ENCODE peak calls at places on chromosomes 13 and 19, in nine cellular contexts. T is breast epithelium, E is thyroid gland, I is GM12892, G is IMR-90, B is K562, D is transverse colon, F is uterus, S is heart left ventricle. N is an unnamed sample.

GRCh38 chr13:98246538-98247172 is 69.6 kb upstream of the RNF113B start:
- DNase-seq in T (no peak), E (no peak), I (no peak), G (peak; percentile 16), B (no peak), D (no peak), F (no peak), S (no peak), N (no peak)

GRCh38 chr19:827710-828321 is at the start of gene AZU1:
- DNase-seq in T (no peak), E (no peak), I (no peak), G (no peak), B (no peak), D (peak; percentile 67), F (no peak), S (no peak), N (no peak)

GRCh38 chr13:78376033-78376432 is 227.3 kb downstream of the POU4F1 start:
- DNase-seq in T (no peak), E (no peak), I (no peak), G (no peak), B (no peak), D (no peak), F (no peak), S (no peak), N (no peak)

GRCh38 chr13:20401586-20401957 is 124.1 kb downstream of the CRYL1 start:
- DNase-seq in T (no peak), E (no peak), I (no peak), G (no peak), B (no peak), D (no peak), F (no peak), S (no peak), N (no peak)

GRCh38 chr19:6241056-6241455 is 38.7 kb downstream of the MLLT1 start:
- DNase-seq in T (no peak), E (no peak), I (no peak), G (no peak), B (no peak), D (no peak), F (no peak), S (no peak), N (no peak)

GRCh38 chr13:45393941-45394570 is 24.1 kb downstream of the SLC25A30 start:
- DNase-seq in T (no peak), E (peak; percentile 65), I (peak; percentile 27), G (peak; percentile 54), B (peak; percentile 51), D (peak; percentile 41), F (no peak), S (peak; percentile 53), N (peak; percentile 58)

GRCh38 chr13:112061367-112062046 is 5.4 kb upstream of the SOX1 start:
- DNase-seq in T (no peak), E (no peak), I (no peak), G (no peak), B (no peak), D (no peak), F (no peak), S (no peak), N (no peak)

GRCh38 chr19:4744451-4745170 is 21.0 kb upstream of the DPP9 start:
- DNase-seq in T (no peak), E (no peak), I (no peak), G (peak; percentile 95), B (peak; percentile 55), D (no peak), F (peak; percentile 79), S (peak; percentile 40), N (no peak)

GRCh38 chr13:113620036-113620435 is 35.5 kb downstream of the TFDP1 start:
- DNase-seq in T (no peak), E (no peak), I (no peak), G (no peak), B (no peak), D (no peak), F (no peak), S (no peak), N (no peak)

GRCh38 chr13:81927347-81927746 is 1586.4 kb upstream of the SPRY2 start:
- DNase-seq in T (no peak), E (no peak), I (no peak), G (no peak), B (no peak), D (no peak), F (no peak), S (no peak), N (no peak)

GRCh38 chr19:33377586-33378475 is 4.3 kb downstream of the CEBPG start:
- DNase-seq in T (no peak), E (no peak), I (no peak), G (no peak), B (no peak), D (no peak), F (no peak), S (no peak), N (no peak)

GRCh38 chr19:18479964-18480723 is 41.7 kb downstream of the ELL start:
- DNase-seq in T (no peak), E (peak; percentile 46), I (no peak), G (peak; percentile 64), B (no peak), D (peak; percentile 68), F (peak; percentile 83), S (peak; percentile 61), N (no peak)

GRCh38 chr19:741506-742131 is 9.3 kb upstream of the MISP start:
- DNase-seq in T (no peak), E (no peak), I (no peak), G (no peak), B (peak; percentile 73), D (no peak), F (no peak), S (no peak), N (peak; percentile 57)

GRCh38 chr13:46893221-46893620 is 3.6 kb downstream of the HTR2A start:
- DNase-seq in T (no peak), E (no peak), I (no peak), G (no peak), B (no peak), D (no peak), F (no peak), S (no peak), N (no peak)

GRCh38 chr19:14091086-14091884 is 734 bp upstream of the SAMD1 start:
- DNase-seq in T (no peak), E (peak; percentile 51), I (peak; percentile 81), G (peak; percentile 64), B (peak; percentile 61), D (peak; percentile 89), F (peak; percentile 80), S (no peak), N (peak; percentile 95)

GRCh38 chr13:33678906-33679657 is 138.9 kb upstream of the RFC3 start:
- DNase-seq in T (peak; percentile 66), E (peak; percentile 13), I (peak; percentile 58), G (peak; percentile 1), B (peak; percentile 5), D (peak; percentile 62), F (peak; percentile 38), S (peak; percentile 51), N (no peak)

GRCh38 chr19:32647361-32647760 is 27.6 kb downstream of the ANKRD27 start:
- DNase-seq in T (no peak), E (no peak), I (no peak), G (no peak), B (no peak), D (no peak), F (no peak), S (no peak), N (no peak)

DNA sequence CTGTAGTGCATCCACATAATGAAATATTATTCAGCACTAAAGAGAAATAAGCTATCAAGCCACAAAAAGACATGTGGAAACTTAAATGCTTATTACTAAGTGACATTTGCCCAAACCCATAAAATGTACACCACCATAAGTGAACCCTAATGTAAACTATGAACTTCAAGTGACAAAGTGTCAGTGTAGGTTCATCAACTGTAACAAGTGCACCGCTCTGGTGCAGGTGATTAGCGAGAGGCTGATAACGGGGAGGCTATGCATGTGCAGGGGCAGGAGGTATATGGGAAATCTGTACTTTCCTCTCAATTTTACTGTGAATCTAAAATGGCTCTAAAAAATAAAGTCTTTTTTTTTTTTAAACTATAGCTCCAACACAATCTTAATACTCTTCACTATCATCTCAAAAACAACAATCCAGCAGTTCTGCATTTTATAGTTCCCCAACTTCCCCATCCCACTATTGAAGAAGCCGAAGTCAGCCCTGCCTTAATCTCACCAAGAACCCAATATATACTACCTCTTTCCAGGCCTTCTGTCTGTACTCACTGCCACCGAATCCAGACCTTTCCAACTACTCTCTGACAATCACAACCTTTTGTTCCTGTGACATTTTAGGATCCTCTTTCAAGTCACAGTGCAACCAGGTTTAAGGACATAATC is 22.6 kb downstream of the ELF1 start:
- DNase-seq in T (no peak), E (no peak), I (no peak), G (no peak), B (no peak), D (no peak), F (no peak), S (no peak), N (no peak)
- TF ChIP-seq POLR2A in T (no peak), E (no peak), I (no peak), G (no peak), B (no peak), D (no peak), F (no peak), S (no peak), N (no peak)

DNA sequence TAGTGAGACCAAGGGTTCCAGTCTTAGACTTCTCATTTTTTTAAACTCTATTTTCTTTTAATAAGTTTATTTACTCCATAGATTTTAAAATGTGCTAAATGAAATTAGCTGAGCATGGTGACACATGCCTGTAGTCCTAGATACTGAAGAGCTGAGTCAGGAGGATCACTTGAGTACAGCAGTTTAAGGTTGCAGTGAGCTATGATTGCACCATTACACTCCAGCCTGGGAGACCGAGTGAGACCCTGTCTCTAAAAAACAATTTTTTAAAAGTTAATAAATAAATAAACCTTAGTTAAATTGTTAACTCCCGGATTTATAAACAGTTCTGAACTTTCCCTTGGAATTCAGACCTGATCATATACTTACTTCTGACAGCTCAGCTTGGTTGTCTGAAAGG is 32.5 kb downstream of the PCDH20 start:
- DNase-seq in T (no peak), E (no peak), I (no peak), G (no peak), B (no peak), D (no peak), F (no peak), S (no peak), N (no peak)
- TF ChIP-seq POLR2A in T (no peak), E (no peak), I (no peak), G (no peak), B (no peak), D (no peak), F (no peak), S (no peak), N (no peak)

DNA sequence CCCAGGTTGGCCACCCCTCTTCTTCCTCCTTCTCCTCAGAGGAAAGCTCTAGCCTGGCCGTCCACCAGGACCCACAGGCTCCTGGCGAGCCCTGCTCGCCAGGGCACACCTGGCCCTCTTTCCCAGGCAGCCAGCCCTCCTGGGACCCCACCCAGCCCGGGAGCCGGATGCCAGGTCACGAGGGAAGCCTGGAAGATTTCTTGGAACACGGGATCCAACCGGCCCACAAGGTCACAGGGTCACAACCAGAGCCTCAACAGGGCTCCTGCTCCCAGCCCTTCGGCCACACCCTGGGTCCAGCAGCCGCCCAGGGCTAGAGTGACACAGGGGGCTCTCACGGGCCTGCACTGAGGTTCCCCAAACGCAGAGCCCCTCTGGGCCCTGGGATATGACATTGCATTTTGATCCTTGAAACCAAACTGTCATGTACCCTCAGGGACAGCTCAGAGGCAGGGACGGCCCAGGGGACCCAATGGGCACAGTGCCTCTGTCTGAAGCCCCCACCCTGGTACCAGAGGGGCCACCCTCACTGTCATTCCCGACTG is 5.5 kb downstream of the MKNK2 start:
- DNase-seq in T (no peak), E (no peak), I (no peak), G (no peak), B (peak; percentile 15), D (no peak), F (no peak), S (no peak), N (no peak)
- TF ChIP-seq POLR2A in T (no peak), E (no peak), I (no peak), G (no peak), B (no peak), D (no peak), F (no peak), S (no peak), N (peak; percentile 10)

GRCh38 chr19:47313754-47314133 is 4.1 kb downstream of the C5AR1 start:
- DNase-seq in T (no peak), E (no peak), I (no peak), G (no peak), B (no peak), D (no peak), F (no peak), S (no peak), N (peak; percentile 44)
- TF ChIP-seq POLR2A in T (no peak), E (no peak), I (no peak), G (no peak), B (no peak), D (no peak), F (no peak), S (no peak), N (no peak)

N was measured in erythroblast.